ENCODE peak calls at places on chromosomes 2 and 18, in nine cellular contexts. F is stimulated activated CD4-positive, alpha-beta T cell treated with anti-CD3 and anti-CD28 coated beads, Interleukin-15, amount 100 ng/mL, for 24 hours; Y is kidney epithelial cell; R is activated effector memory CD4-positive, alpha-beta T cell treated with anti-CD3 and anti-CD28 coated beads, Interleukin-2, amount 50 U/mL, for 16 hours; H is left cardiac atrium; O is mammary epithelial cell; W is stimulated activated CD8-positive, alpha-beta memory T cell treated with anti-CD3 and anti-CD28 coated beads, Interleukin-2, amount 100 ng/mL, for 1 hour; E is NCI-H1417; K is aorta. I is an unnamed sample.

GRCh38 chr2:3637692-3638455 is 20.1 kb upstream of the ALLC start:
- DNase-seq in F (no peak), Y (no peak), R (peak; percentile 53), H (no peak), O (no peak), W (no peak), E (no peak), K (peak; percentile 14), I (peak; percentile 43)

GRCh38 chr2:101041413-101041812 is 39.3 kb downstream of the RPL31 start:
- DNase-seq in F (no peak), Y (no peak), R (no peak), H (no peak), O (no peak), W (no peak), E (no peak), K (no peak), I (no peak)

GRCh38 chr2:171568085-171568484 is 45.8 kb downstream of the CYBRD1 start:
- DNase-seq in F (no peak), Y (no peak), R (no peak), H (no peak), O (no peak), W (no peak), E (no peak), K (no peak), I (no peak)

GRCh38 chr2:42382144-42382543 is 21.1 kb upstream of the COX7A2L start:
- DNase-seq in F (no peak), Y (no peak), R (no peak), H (no peak), O (no peak), W (no peak), E (no peak), K (no peak), I (no peak)

GRCh38 chr2:172437419-172438063 is 10.2 kb downstream of the ITGA6 start:
- DNase-seq in F (peak; percentile 46), Y (no peak), R (peak; percentile 71), H (no peak), O (no peak), W (no peak), E (no peak), K (no peak), I (no peak)

GRCh38 chr2:138238908-138239307 is 262.7 kb upstream of the SPOPL start:
- DNase-seq in F (no peak), Y (no peak), R (no peak), H (no peak), O (no peak), W (no peak), E (no peak), K (no peak), I (no peak)

GRCh38 chr2:19900536-19901200 is 1.1 kb downstream of the TTC32 start:
- DNase-seq in F (peak; percentile 21), Y (no peak), R (peak; percentile 70), H (no peak), O (peak; percentile 39), W (no peak), E (peak; percentile 30), K (no peak), I (no peak)

GRCh38 chr2:24785704-24786321 is 7.4 kb downstream of the PTRHD1 start:
- DNase-seq in F (no peak), Y (no peak), R (no peak), H (no peak), O (no peak), W (no peak), E (peak; percentile 84), K (no peak), I (no peak)

GRCh38 chr18:51171625-51172024 is 25.9 kb downstream of the MEX3C start:
- DNase-seq in F (no peak), Y (no peak), R (no peak), H (no peak), O (no peak), W (no peak), E (no peak), K (no peak), I (no peak)

GRCh38 chr2:218645126-218645525 is 14.3 kb downstream of the ZNF142 start:
- DNase-seq in F (no peak), Y (peak; percentile 88), R (no peak), H (no peak), O (peak; percentile 40), W (no peak), E (no peak), K (no peak), I (no peak)

I was measured in sciatic nerve.